ENCODE peak calls at places on chromosome 18, in ten cellular contexts. W, A, U, H, I, E, J, C, Z and P are unnamed samples.
A peak's percentile ranks its signal among the peaks of the same experiment; 100 is the strongest.

GRCh38 chr18:80232710-80233109 is 14.6 kb downstream of the PARD6G start:
- DNase-seq in W (no peak), A (no peak), U (no peak), H (no peak), I (no peak), E (no peak), J (no peak), C (no peak), Z (no peak), P (no peak)

GRCh38 chr18:68387246-68387645 is 327.7 kb downstream of the TMX3 start:
- DNase-seq in W (no peak), A (no peak), U (no peak), H (no peak), I (no peak), E (peak; percentile 55), J (peak; percentile 44), C (no peak), Z (no peak), P (no peak)

GRCh38 chr18:23136326-23137092 is 1.2 kb downstream of the CABLES1 start:
- DNase-seq in W (peak; percentile 43), A (peak; percentile 42), U (no peak), H (no peak), I (peak; percentile 50), E (peak; percentile 49), J (peak; percentile 32), C (peak; percentile 53), Z (peak; percentile 73), P (peak; percentile 39)

GRCh38 chr18:67652296-67652695 is 135.8 kb upstream of the DSEL start:
- DNase-seq in W (no peak), A (no peak), U (no peak), H (no peak), I (no peak), E (no peak), J (no peak), C (no peak), Z (no peak), P (no peak)

GRCh38 chr18:303578-303977 is 35.7 kb upstream of the THOC1 start:
- DNase-seq in W (no peak), A (no peak), U (no peak), H (no peak), I (no peak), E (no peak), J (no peak), C (no peak), Z (no peak), P (no peak)

GRCh38 chr18:28267878-28268625 is 91.1 kb upstream of the CDH2 start:
- DNase-seq in W (no peak), A (no peak), U (no peak), H (no peak), I (no peak), E (peak; percentile 85), J (peak; percentile 80), C (no peak), Z (no peak), P (no peak)

GRCh38 chr18:58064406-58064998 is 20.5 kb downstream of the NEDD4L start:
- DNase-seq in W (no peak), A (no peak), U (no peak), H (no peak), I (no peak), E (peak; percentile 29), J (no peak), C (no peak), Z (no peak), P (no peak)

GRCh38 chr18:10455726-10456453 is 1.5 kb downstream of the APCDD1 start:
- DNase-seq in W (no peak), A (no peak), U (no peak), H (no peak), I (no peak), E (no peak), J (no peak), C (no peak), Z (no peak), P (no peak)

GRCh38 chr18:37729715-37730114 is 164.1 kb upstream of the CELF4 start:
- DNase-seq in W (no peak), A (no peak), U (no peak), H (no peak), I (no peak), E (no peak), J (no peak), C (no peak), Z (no peak), P (no peak)

DNA sequence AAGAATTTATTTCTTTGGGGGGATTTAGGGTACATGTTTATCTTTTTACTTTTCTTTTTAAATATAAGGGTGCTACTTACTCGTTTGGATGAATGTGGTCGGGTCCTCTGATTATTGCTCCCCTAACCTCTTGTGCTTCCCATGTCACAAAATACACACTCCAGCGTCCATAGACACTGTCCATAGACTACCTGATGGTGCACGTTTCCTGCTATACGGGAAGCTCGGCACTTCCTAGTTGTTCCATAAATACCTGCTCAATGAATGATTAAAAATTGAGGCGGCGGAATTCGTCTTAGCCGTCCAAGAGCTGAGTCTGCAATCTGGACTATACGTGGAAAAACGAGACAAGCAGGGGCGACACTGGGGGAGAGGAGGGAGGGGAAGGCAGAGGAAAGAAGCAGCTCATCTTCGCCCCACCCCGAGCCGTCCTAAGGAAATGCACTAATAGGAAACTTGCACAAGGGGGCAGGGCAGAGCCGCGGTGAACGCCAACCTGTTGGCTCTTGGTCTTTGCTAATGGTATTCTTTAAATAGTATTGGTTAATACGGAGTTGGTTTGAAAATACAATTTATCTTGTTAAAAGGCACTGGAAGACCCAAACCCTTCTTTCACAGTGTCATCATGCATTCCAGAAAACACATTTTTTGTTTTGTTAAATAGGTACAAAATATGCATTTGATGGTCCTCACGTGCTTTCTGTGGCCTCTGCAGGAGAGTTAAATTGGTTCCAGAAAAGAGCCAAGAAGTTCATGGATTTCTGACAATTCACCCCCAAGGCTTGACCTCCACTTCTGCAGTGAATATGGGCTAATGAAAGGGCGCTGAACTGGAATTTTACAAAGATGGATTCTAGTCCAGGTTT is 73.0 kb upstream of the KCTD1 start:
- DNase-seq in W (no peak), A (no peak), U (no peak), H (peak; percentile 61), I (peak; percentile 33), E (no peak), J (no peak), C (peak; percentile 25), Z (no peak), P (peak; percentile 65)
- TF ChIP-seq CTCF in W (no peak), A (peak; percentile 15), U (peak; percentile 56), H (peak; percentile 72), I (peak; percentile 76), E (peak; percentile 50), J (peak; percentile 42), C (peak; percentile 60), Z (peak; percentile 51), P (peak; percentile 74)

DNA sequence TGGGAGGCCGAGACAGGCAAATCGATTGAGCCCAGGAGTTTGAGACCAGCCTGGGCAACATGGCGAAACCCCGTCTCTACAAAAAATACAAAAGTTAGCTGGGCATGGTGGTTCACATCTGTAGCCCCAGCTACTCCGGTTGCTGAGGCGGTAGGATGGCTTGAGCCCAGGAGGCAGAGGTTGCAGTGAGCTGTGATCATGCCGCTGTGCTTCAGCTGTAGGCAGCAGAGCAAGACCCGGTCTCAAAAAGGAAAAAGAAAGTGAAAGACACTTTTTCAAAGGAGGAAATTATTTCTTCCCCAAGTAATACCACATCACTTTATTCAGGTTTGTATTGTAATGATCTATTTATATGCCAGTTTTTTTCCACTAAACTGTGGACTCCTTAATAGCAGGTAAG is 35.7 kb upstream of the TAF4B start:
- DNase-seq in W (no peak), A (no peak), U (peak; percentile 74), H (no peak), I (no peak), E (no peak), J (no peak), C (no peak), Z (no peak), P (no peak)
- H3K27ac ChIP-seq in W (no peak overlapping the region), A (no peak overlapping the region), U (peak overlapping the region; percentile 77), H (no peak overlapping the region), I (no peak overlapping the region), E (no peak overlapping the region), J (no peak overlapping the region), C (no peak overlapping the region), Z (no peak overlapping the region), P (no peak overlapping the region)

GRCh38 chr18:70328169-70328568 is 39.3 kb downstream of the SOCS6 start:
- DNase-seq in W (no peak), A (no peak), U (no peak), H (no peak), I (no peak), E (no peak), J (no peak), C (no peak), Z (no peak), P (no peak)

GRCh38 chr18:70322385-70322784 is 33.5 kb downstream of the SOCS6 start:
- DNase-seq in W (no peak), A (no peak), U (no peak), H (no peak), I (no peak), E (no peak), J (no peak), C (no peak), Z (no peak), P (no peak)

GRCh38 chr18:70326255-70326654 is 37.4 kb downstream of the SOCS6 start:
- DNase-seq in W (no peak), A (no peak), U (no peak), H (no peak), I (no peak), E (no peak), J (no peak), C (no peak), Z (no peak), P (no peak)

GRCh38 chr18:70322928-70323327 is 34.1 kb downstream of the SOCS6 start:
- DNase-seq in W (no peak), A (no peak), U (no peak), H (peak; percentile 10), I (no peak), E (peak; percentile 78), J (peak; percentile 75), C (no peak), Z (no peak), P (peak; percentile 56)

GRCh38 chr18:70324897-70325296 is 36.1 kb downstream of the SOCS6 start:
- DNase-seq in W (no peak), A (no peak), U (no peak), H (no peak), I (no peak), E (no peak), J (no peak), C (no peak), Z (no peak), P (no peak)
- H3K36me3 ChIP-seq in W (no peaks in the 10 kb centered on the region), A (no peaks in the 10 kb centered on the region), U (peaks cover 4% of the 10 kb centered on the region), H (no peaks in the 10 kb centered on the region), I (peaks cover 22% of the 10 kb centered on the region), E (peaks cover 15% of the 10 kb centered on the region), J (peaks cover 11% of the 10 kb centered on the region), C (peaks cover 21% of the 10 kb centered on the region), Z (peaks cover 16% of the 10 kb centered on the region), P (peaks cover 17% of the 10 kb centered on the region)

GRCh38 chr18:45251236-45251635 is 364.0 kb upstream of the SLC14A2 start:
- DNase-seq in W (no peak), A (no peak), U (no peak), H (no peak), I (no peak), E (peak; percentile 36), J (peak; percentile 17), C (no peak), Z (no peak), P (no peak)
- TF ChIP-seq CTCF in W (no peak), A (no peak), U (no peak), H (no peak), I (no peak), E (no peak), J (no peak), C (no peak), Z (no peak), P (no peak)

GRCh38 chr18:26454192-26454591 is 94.2 kb downstream of the KCTD1 start:
- DNase-seq in W (no peak), A (no peak), U (no peak), H (no peak), I (no peak), E (no peak), J (no peak), C (no peak), Z (no peak), P (no peak)
- H3K27ac ChIP-seq in W (no peak overlapping the region), A (no peak overlapping the region), U (no peak overlapping the region), H (no peak overlapping the region), I (no peak overlapping the region), E (no peak overlapping the region), J (no peak overlapping the region), C (no peak overlapping the region), Z (no peak overlapping the region), P (no peak overlapping the region)